ENCODE peak calls at places on chromosomes 4 and X, in ten cellular contexts. T is activated CD4-positive, alpha-beta T cell treated with anti-CD3 and anti-CD28 coated beads for 48 hours; D is AG08395; K is AG20443; I is EL; C is RCC 7860; B is LNCaP clone FGC; P is NCI-H1436; S is psoas muscle; E is mesenteric fat pad. X is an unnamed sample.

GRCh38 chr4:153084939-153085630 is 119.2 kb upstream of the TRIM2 start:
- DNase-seq in T (peak; percentile 91), D (peak; percentile 78), K (peak; percentile 88), I (peak; percentile 62), C (peak; percentile 43), B (no peak), P (peak; percentile 41), S (peak; percentile 74), E (no peak), X (peak; percentile 70)

GRCh38 chr4:7747062-7747385 is 192.6 kb downstream of the AFAP1 start:
- DNase-seq in T (no peak), D (no peak), K (no peak), I (no peak), C (no peak), B (no peak), P (no peak), S (no peak), E (no peak), X (peak; percentile 42)

GRCh38 chr4:128428397-128428796 is 140.8 kb upstream of the PGRMC2 start:
- DNase-seq in T (no peak), D (no peak), K (no peak), I (no peak), C (no peak), B (no peak), P (no peak), S (no peak), E (no peak), X (no peak)

GRCh38 chrX:7586126-7586525 is 256.8 kb upstream of the VCX start:
- DNase-seq in T (no peak), D (peak; percentile 58), K (peak; percentile 28), I (peak; percentile 13), C (peak; percentile 4), B (no peak), P (no peak), S (no peak), E (no peak), X (no peak)

GRCh38 chrX:154329284-154329683 is 33.7 kb downstream of the TKTL1 start:
- DNase-seq in T (no peak), D (no peak), K (no peak), I (no peak), C (no peak), B (no peak), P (no peak), S (no peak), E (no peak), X (no peak)

GRCh38 chr4:77092832-77093800 is 17.3 kb upstream of the CCNI start:
- DNase-seq in T (no peak), D (peak; percentile 21), K (peak; percentile 59), I (peak; percentile 56), C (peak; percentile 43), B (no peak), P (no peak), S (no peak), E (no peak), X (no peak)

GRCh38 chr4:22850055-22850454 is 157.3 kb downstream of the GBA3 start:
- DNase-seq in T (no peak), D (no peak), K (no peak), I (no peak), C (no peak), B (no peak), P (peak; percentile 47), S (no peak), E (no peak), X (no peak)

GRCh38 chr4:110171981-110172380 is 26.4 kb downstream of the ELOVL6 start:
- DNase-seq in T (no peak), D (no peak), K (no peak), I (no peak), C (no peak), B (no peak), P (no peak), S (no peak), E (no peak), X (no peak)

GRCh38 chr4:143599827-143600226 is 86.3 kb downstream of the SMARCA5 start:
- DNase-seq in T (no peak), D (peak; percentile 10), K (peak; percentile 55), I (peak; percentile 13), C (no peak), B (no peak), P (no peak), S (no peak), E (no peak), X (no peak)

GRCh38 chrX:49059209-49060191 is 701 bp downstream of the CCDC120 start:
- DNase-seq in T (no peak), D (no peak), K (no peak), I (no peak), C (no peak), B (no peak), P (no peak), S (no peak), E (no peak), X (no peak)

GRCh38 chr4:21885770-21886169 is 62.8 kb downstream of the KCNIP4 start:
- DNase-seq in T (no peak), D (no peak), K (no peak), I (no peak), C (no peak), B (no peak), P (no peak), S (no peak), E (no peak), X (no peak)

GRCh38 chr4:6109842-6110560 is 90.3 kb downstream of the JAKMIP1 start:
- DNase-seq in T (peak; percentile 12), D (no peak), K (no peak), I (no peak), C (no peak), B (peak; percentile 68), P (no peak), S (no peak), E (peak; percentile 79), X (no peak)

GRCh38 chr4:154982187-154983047 is 201.3 kb downstream of the RBM46 start:
- DNase-seq in T (peak; percentile 58), D (peak; percentile 43), K (peak; percentile 73), I (peak; percentile 43), C (no peak), B (peak; percentile 26), P (no peak), S (peak; percentile 13), E (no peak), X (peak; percentile 28)

GRCh38 chr4:90127223-90127705 is at the start of gene CCSER1:
- DNase-seq in T (peak; percentile 53), D (peak; percentile 3), K (peak; percentile 51), I (no peak), C (no peak), B (no peak), P (peak; percentile 86), S (peak; percentile 64), E (peak; percentile 92), X (peak; percentile 87)

GRCh38 chrX:2967012-2967411 is 37.9 kb upstream of the ARSD start:
- DNase-seq in T (no peak), D (no peak), K (no peak), I (no peak), C (no peak), B (no peak), P (no peak), S (no peak), E (no peak), X (no peak)

GRCh38 chrX:20789103-20789502 is 522.4 kb upstream of the RPS6KA3 start:
- DNase-seq in T (no peak), D (no peak), K (no peak), I (no peak), C (no peak), B (no peak), P (no peak), S (no peak), E (no peak), X (no peak)

GRCh38 chrX:112941209-112941788 is 100.7 kb upstream of the AMOT start:
- DNase-seq in T (no peak), D (no peak), K (no peak), I (no peak), C (no peak), B (no peak), P (no peak), S (no peak), E (no peak), X (no peak)

GRCh38 chrX:41178201-41178600 is 93.0 kb downstream of the USP9X start:
- DNase-seq in T (peak; percentile 2), D (no peak), K (no peak), I (no peak), C (no peak), B (no peak), P (no peak), S (no peak), E (no peak), X (no peak)

GRCh38 chr4:185246453-185246852 is 37.1 kb downstream of the SNX25 start:
- DNase-seq in T (no peak), D (no peak), K (no peak), I (no peak), C (no peak), B (no peak), P (no peak), S (no peak), E (no peak), X (no peak)